ENCODE peak calls at places on chromosome 20, in nine cellular contexts. One of them, this sample, is unnamed.

GRCh38 chr20:20405619-20406018 is 37.7 kb downstream of the INSM1 start:
- DNase-seq in ACHN: no peak
- DNase-seq in dermis microvascular lymphatic vessel endothelial cell: no peak
- DNase-seq in H54: no peak
- DNase-seq in brain microvascular endothelial cell: no peak
- DNase-seq in NCI-H1436: no peak
- DNase-seq in fibroblast of gingiva: no peak
- DNase-seq in pancreas: no peak
- DNase-seq in GM03348: no peak
- DNase-seq in this sample: no peak

GRCh38 chr20:41182296-41183212 is 45.2 kb downstream of the PLCG1 start:
- DNase-seq in NCI-H1436: no peak
- DNase-seq in brain microvascular endothelial cell: no peak
- DNase-seq in pancreas: no peak
- DNase-seq in H54: no peak
- DNase-seq in fibroblast of gingiva: no peak
- DNase-seq in GM03348: no peak
- DNase-seq in dermis microvascular lymphatic vessel endothelial cell: no peak
- DNase-seq in ACHN: no peak
- DNase-seq in this sample: no peak

GRCh38 chr20:5088688-5089087 is 31.1 kb downstream of the PCNA start:
- DNase-seq in H54: no peak
- DNase-seq in GM03348: no peak
- DNase-seq in fibroblast of gingiva: no peak
- DNase-seq in NCI-H1436: no peak
- DNase-seq in pancreas: no peak
- DNase-seq in dermis microvascular lymphatic vessel endothelial cell: no peak
- DNase-seq in brain microvascular endothelial cell: no peak
- DNase-seq in ACHN: no peak
- DNase-seq in this sample: no peak

GRCh38 chr20:37379967-37380828 is 34.3 kb downstream of the SRC start:
- DNase-seq in dermis microvascular lymphatic vessel endothelial cell: no peak
- DNase-seq in ACHN: peak; percentile 16
- DNase-seq in H54: no peak
- DNase-seq in NCI-H1436: peak; percentile 41
- DNase-seq in brain microvascular endothelial cell: no peak
- DNase-seq in fibroblast of gingiva: no peak
- DNase-seq in pancreas: no peak
- DNase-seq in GM03348: no peak
- DNase-seq in this sample: no peak

GRCh38 chr20:38435555-38435939 is 419 bp upstream of the SNHG17 start:
- DNase-seq in dermis microvascular lymphatic vessel endothelial cell: no peak
- DNase-seq in fibroblast of gingiva: no peak
- DNase-seq in NCI-H1436: no peak
- DNase-seq in pancreas: no peak
- DNase-seq in ACHN: peak; percentile 9
- DNase-seq in brain microvascular endothelial cell: peak; percentile 95
- DNase-seq in GM03348: no peak
- DNase-seq in H54: no peak
- DNase-seq in this sample: no peak

GRCh38 chr20:24936526-24937407 is 12.3 kb upstream of the CST7 start:
- DNase-seq in NCI-H1436: no peak
- DNase-seq in brain microvascular endothelial cell: no peak
- DNase-seq in ACHN: no peak
- DNase-seq in dermis microvascular lymphatic vessel endothelial cell: no peak
- DNase-seq in GM03348: no peak
- DNase-seq in fibroblast of gingiva: no peak
- DNase-seq in H54: no peak
- DNase-seq in pancreas: no peak
- DNase-seq in this sample: no peak

GRCh38 chr20:32911355-32911754 is 52.6 kb downstream of the EFCAB8 start:
- DNase-seq in GM03348: no peak
- DNase-seq in brain microvascular endothelial cell: no peak
- DNase-seq in dermis microvascular lymphatic vessel endothelial cell: no peak
- DNase-seq in ACHN: no peak
- DNase-seq in NCI-H1436: no peak
- DNase-seq in pancreas: no peak
- DNase-seq in fibroblast of gingiva: no peak
- DNase-seq in H54: no peak
- DNase-seq in this sample: no peak

GRCh38 chr20:62336329-62336728 is 30.8 kb downstream of the LAMA5 start:
- DNase-seq in brain microvascular endothelial cell: no peak
- DNase-seq in NCI-H1436: no peak
- DNase-seq in ACHN: no peak
- DNase-seq in GM03348: no peak
- DNase-seq in pancreas: no peak
- DNase-seq in dermis microvascular lymphatic vessel endothelial cell: no peak
- DNase-seq in fibroblast of gingiva: no peak
- DNase-seq in H54: no peak
- DNase-seq in this sample: no peak

GRCh38 chr20:57224641-57225138 is 41.8 kb downstream of the BMP7 start:
- DNase-seq in dermis microvascular lymphatic vessel endothelial cell: no peak
- DNase-seq in ACHN: no peak
- DNase-seq in H54: no peak
- DNase-seq in brain microvascular endothelial cell: no peak
- DNase-seq in GM03348: peak; percentile 35
- DNase-seq in NCI-H1436: no peak
- DNase-seq in pancreas: no peak
- DNase-seq in fibroblast of gingiva: no peak
- DNase-seq in this sample: no peak

GRCh38 chr20:25984933-25985332 is 288.3 kb upstream of the ZNF337 start:
- DNase-seq in GM03348: peak; percentile 74
- DNase-seq in NCI-H1436: peak; percentile 58
- DNase-seq in dermis microvascular lymphatic vessel endothelial cell: peak; percentile 56
- DNase-seq in ACHN: no peak
- DNase-seq in fibroblast of gingiva: no peak
- DNase-seq in pancreas: peak; percentile 45
- DNase-seq in brain microvascular endothelial cell: no peak
- DNase-seq in H54: no peak
- DNase-seq in this sample: no peak

GRCh38 chr20:40442181-40442963 is 246.7 kb downstream of the MAFB start:
- DNase-seq in GM03348: peak; percentile 25
- DNase-seq in ACHN: no peak
- DNase-seq in NCI-H1436: no peak
- DNase-seq in dermis microvascular lymphatic vessel endothelial cell: no peak
- DNase-seq in brain microvascular endothelial cell: peak; percentile 4
- DNase-seq in pancreas: no peak
- DNase-seq in H54: no peak
- DNase-seq in fibroblast of gingiva: peak; percentile 14
- DNase-seq in this sample: no peak

GRCh38 chr20:43911066-43911465 is 3.6 kb upstream of the TOX2 start:
- DNase-seq in NCI-H1436: no peak
- DNase-seq in H54: no peak
- DNase-seq in pancreas: no peak
- DNase-seq in dermis microvascular lymphatic vessel endothelial cell: peak; percentile 81
- DNase-seq in fibroblast of gingiva: peak; percentile 79
- DNase-seq in GM03348: no peak
- DNase-seq in brain microvascular endothelial cell: peak; percentile 59
- DNase-seq in ACHN: no peak
- DNase-seq in this sample: no peak

GRCh38 chr20:32191873-32192272 is 15.7 kb downstream of the PLAGL2 start:
- DNase-seq in pancreas: no peak
- DNase-seq in ACHN: no peak
- DNase-seq in GM03348: peak; percentile 56
- DNase-seq in dermis microvascular lymphatic vessel endothelial cell: no peak
- DNase-seq in NCI-H1436: no peak
- DNase-seq in H54: no peak
- DNase-seq in fibroblast of gingiva: no peak
- DNase-seq in brain microvascular endothelial cell: no peak
- DNase-seq in this sample: no peak

GRCh38 chr20:19828233-19828632 is 70.2 kb downstream of the RIN2 start:
- DNase-seq in brain microvascular endothelial cell: peak; percentile 76
- DNase-seq in fibroblast of gingiva: no peak
- DNase-seq in GM03348: no peak
- DNase-seq in dermis microvascular lymphatic vessel endothelial cell: peak; percentile 89
- DNase-seq in H54: peak; percentile 35
- DNase-seq in pancreas: no peak
- DNase-seq in ACHN: peak; percentile 65
- DNase-seq in NCI-H1436: no peak
- DNase-seq in this sample: no peak

GRCh38 chr20:380763-381580 is 412 bp downstream of the TRIB3 start:
- DNase-seq in pancreas: peak; percentile 64
- DNase-seq in NCI-H1436: peak; percentile 53
- DNase-seq in ACHN: peak; percentile 72
- DNase-seq in H54: peak; percentile 73
- DNase-seq in GM03348: peak; percentile 89
- DNase-seq in brain microvascular endothelial cell: peak; percentile 35
- DNase-seq in dermis microvascular lymphatic vessel endothelial cell: peak; percentile 59
- DNase-seq in fibroblast of gingiva: peak; percentile 70
- DNase-seq in this sample: peak; percentile 33

GRCh38 chr20:20710847-20711315 is 1.6 kb downstream of the RALGAPA2 start:
- DNase-seq in brain microvascular endothelial cell: no peak
- DNase-seq in pancreas: peak; percentile 29
- DNase-seq in NCI-H1436: no peak
- DNase-seq in ACHN: no peak
- DNase-seq in H54: no peak
- DNase-seq in fibroblast of gingiva: no peak
- DNase-seq in dermis microvascular lymphatic vessel endothelial cell: peak; percentile 39
- DNase-seq in GM03348: no peak
- DNase-seq in this sample: peak; percentile 28

GRCh38 chr20:50704971-50705370 is 13.6 kb upstream of the RIPOR3 start:
- DNase-seq in H54: no peak
- DNase-seq in GM03348: peak; percentile 37
- DNase-seq in fibroblast of gingiva: peak; percentile 39
- DNase-seq in pancreas: no peak
- DNase-seq in NCI-H1436: no peak
- DNase-seq in ACHN: no peak
- DNase-seq in brain microvascular endothelial cell: no peak
- DNase-seq in dermis microvascular lymphatic vessel endothelial cell: no peak
- DNase-seq in this sample: no peak

GRCh38 chr20:40435146-40435545 is 253.9 kb downstream of the MAFB start:
- DNase-seq in NCI-H1436: no peak
- DNase-seq in fibroblast of gingiva: no peak
- DNase-seq in H54: no peak
- DNase-seq in dermis microvascular lymphatic vessel endothelial cell: no peak
- DNase-seq in ACHN: no peak
- DNase-seq in GM03348: no peak
- DNase-seq in pancreas: no peak
- DNase-seq in brain microvascular endothelial cell: no peak
- DNase-seq in this sample: no peak

GRCh38 chr20:22630698-22631097 is 46.3 kb upstream of the FOXA2 start:
- DNase-seq in H54: no peak
- DNase-seq in brain microvascular endothelial cell: no peak
- DNase-seq in NCI-H1436: no peak
- DNase-seq in fibroblast of gingiva: no peak
- DNase-seq in GM03348: no peak
- DNase-seq in pancreas: no peak
- DNase-seq in dermis microvascular lymphatic vessel endothelial cell: no peak
- DNase-seq in ACHN: no peak
- DNase-seq in this sample: peak; percentile 46

GRCh38 chr20:5135363-5136012 is 8.7 kb downstream of the CDS2 start:
- DNase-seq in ACHN: no peak
- DNase-seq in dermis microvascular lymphatic vessel endothelial cell: no peak
- DNase-seq in pancreas: no peak
- DNase-seq in GM03348: no peak
- DNase-seq in brain microvascular endothelial cell: no peak
- DNase-seq in NCI-H1436: no peak
- DNase-seq in H54: no peak
- DNase-seq in fibroblast of gingiva: peak; percentile 31
- DNase-seq in this sample: no peak

GRCh38 chr20:24672886-24673677 is 203.7 kb downstream of the SYNDIG1 start:
- DNase-seq in pancreas: no peak
- DNase-seq in dermis microvascular lymphatic vessel endothelial cell: no peak
- DNase-seq in NCI-H1436: no peak
- DNase-seq in H54: peak; percentile 82
- DNase-seq in fibroblast of gingiva: peak; percentile 92
- DNase-seq in GM03348: peak; percentile 95
- DNase-seq in ACHN: peak; percentile 89
- DNase-seq in brain microvascular endothelial cell: peak; percentile 89
- DNase-seq in this sample: no peak

GRCh38 chr20:39069976-39070375 is 107.8 kb downstream of the DHX35 start:
- DNase-seq in brain microvascular endothelial cell: no peak
- DNase-seq in H54: no peak
- DNase-seq in GM03348: peak; percentile 25
- DNase-seq in NCI-H1436: no peak
- DNase-seq in fibroblast of gingiva: no peak
- DNase-seq in ACHN: no peak
- DNase-seq in pancreas: no peak
- DNase-seq in dermis microvascular lymphatic vessel endothelial cell: no peak
- DNase-seq in this sample: no peak

GRCh38 chr20:39910536-39910935 is 778.5 kb downstream of the MAFB start:
- DNase-seq in NCI-H1436: no peak
- DNase-seq in H54: no peak
- DNase-seq in ACHN: no peak
- DNase-seq in brain microvascular endothelial cell: no peak
- DNase-seq in GM03348: no peak
- DNase-seq in dermis microvascular lymphatic vessel endothelial cell: no peak
- DNase-seq in pancreas: no peak
- DNase-seq in fibroblast of gingiva: no peak
- DNase-seq in this sample: no peak

GRCh38 chr20:35895476-35895875 is 58.8 kb downstream of the SCAND1 start:
- DNase-seq in GM03348: no peak
- DNase-seq in fibroblast of gingiva: no peak
- DNase-seq in brain microvascular endothelial cell: no peak
- DNase-seq in H54: no peak
- DNase-seq in pancreas: no peak
- DNase-seq in ACHN: no peak
- DNase-seq in dermis microvascular lymphatic vessel endothelial cell: no peak
- DNase-seq in NCI-H1436: no peak
- DNase-seq in this sample: no peak

GRCh38 chr20:63121246-63121645 is 94.7 kb downstream of the YTHDF1 start:
- DNase-seq in fibroblast of gingiva: no peak
- DNase-seq in ACHN: no peak
- DNase-seq in NCI-H1436: no peak
- DNase-seq in dermis microvascular lymphatic vessel endothelial cell: no peak
- DNase-seq in H54: no peak
- DNase-seq in brain microvascular endothelial cell: no peak
- DNase-seq in pancreas: no peak
- DNase-seq in GM03348: no peak
- DNase-seq in this sample: no peak

GRCh38 chr20:36098364-36098763 is 56.2 kb upstream of the EPB41L1 start:
- DNase-seq in GM03348: no peak
- DNase-seq in NCI-H1436: no peak
- DNase-seq in dermis microvascular lymphatic vessel endothelial cell: peak; percentile 82
- DNase-seq in brain microvascular endothelial cell: no peak
- DNase-seq in ACHN: no peak
- DNase-seq in H54: no peak
- DNase-seq in fibroblast of gingiva: peak; percentile 66
- DNase-seq in pancreas: no peak
- DNase-seq in this sample: no peak

This sample was measured in NCI-H1105 treated with DMSO at 0.1 percent for 48 hours.